ENCODE peak calls at places on chromosomes 7 and 10, in five cellular contexts. One of them, this sample, is unnamed.
A peak's percentile ranks its signal among the peaks of the same experiment; 100 is the strongest.

GRCh38 chr7:14698239-14698638 is 204.3 kb downstream of the DGKB start:
- DNase-seq in H7: no peak
- DNase-seq in PC-9: no peak
- DNase-seq in sigmoid colon: no peak
- DNase-seq in psoas muscle: no peak
- DNase-seq in this sample: no peak

GRCh38 chr7:112540839-112541577 is 60.2 kb downstream of the LSMEM1 start:
- DNase-seq in psoas muscle: no peak
- DNase-seq in PC-9: no peak
- DNase-seq in H7: no peak
- DNase-seq in sigmoid colon: no peak
- DNase-seq in this sample: no peak

GRCh38 chr7:35482231-35482630 is 212.7 kb downstream of the HERPUD2 start:
- DNase-seq in PC-9: no peak
- DNase-seq in H7: no peak
- DNase-seq in sigmoid colon: no peak
- DNase-seq in psoas muscle: no peak
- DNase-seq in this sample: no peak

GRCh38 chr10:104120903-104121484 is 977 bp upstream of the SFR1 start:
- DNase-seq in H7: peak; percentile 61
- DNase-seq in PC-9: peak; percentile 86
- DNase-seq in sigmoid colon: peak; percentile 97
- DNase-seq in psoas muscle: peak; percentile 90
- DNase-seq in this sample: peak; percentile 90

GRCh38 chr7:149884541-149884940 is 10.8 kb downstream of the ATP6V0E2 start:
- DNase-seq in psoas muscle: no peak
- DNase-seq in sigmoid colon: no peak
- DNase-seq in H7: no peak
- DNase-seq in PC-9: no peak
- DNase-seq in this sample: no peak

GRCh38 chr10:110643670-110644597 is at the start of gene RBM20:
- DNase-seq in sigmoid colon: peak; percentile 69
- DNase-seq in H7: peak; percentile 82
- DNase-seq in PC-9: no peak
- DNase-seq in psoas muscle: peak; percentile 62
- DNase-seq in this sample: peak; percentile 39

GRCh38 chr7:108454674-108455523 is 1.3 kb downstream of the NRCAM start:
- DNase-seq in sigmoid colon: no peak
- DNase-seq in PC-9: no peak
- DNase-seq in psoas muscle: no peak
- DNase-seq in H7: peak; percentile 80
- DNase-seq in this sample: peak; percentile 11

GRCh38 chr10:45181483-45181882 is 133.9 kb downstream of the OR13A1 start:
- DNase-seq in psoas muscle: peak; percentile 42
- DNase-seq in sigmoid colon: peak; percentile 73
- DNase-seq in PC-9: no peak
- DNase-seq in H7: no peak
- DNase-seq in this sample: peak; percentile 90

GRCh38 chr7:154390961-154391360 is 338.8 kb downstream of the DPP6 start:
- DNase-seq in sigmoid colon: no peak
- DNase-seq in PC-9: no peak
- DNase-seq in psoas muscle: no peak
- DNase-seq in H7: no peak
- DNase-seq in this sample: no peak

GRCh38 chr10:28975891-28976471 is 298.7 kb downstream of the BAMBI start:
- DNase-seq in H7: no peak
- DNase-seq in PC-9: no peak
- DNase-seq in psoas muscle: no peak
- DNase-seq in sigmoid colon: no peak
- DNase-seq in this sample: peak; percentile 53

GRCh38 chr10:8044331-8044907 is 10.1 kb upstream of the GATA3 start:
- DNase-seq in psoas muscle: no peak
- DNase-seq in PC-9: no peak
- DNase-seq in sigmoid colon: no peak
- DNase-seq in H7: peak; percentile 69
- DNase-seq in this sample: no peak

GRCh38 chr7:156105337-156106106 is 293.3 kb upstream of the SHH start:
- DNase-seq in sigmoid colon: no peak
- DNase-seq in psoas muscle: no peak
- DNase-seq in PC-9: no peak
- DNase-seq in H7: peak; percentile 56
- DNase-seq in this sample: no peak

GRCh38 chr10:101745074-101745690 is 30.7 kb downstream of the FGF8 start:
- DNase-seq in psoas muscle: no peak
- DNase-seq in PC-9: no peak
- DNase-seq in sigmoid colon: no peak
- DNase-seq in H7: no peak
- DNase-seq in this sample: no peak

GRCh38 chr10:60955321-60955720 is 11.3 kb upstream of the RHOBTB1 start:
- DNase-seq in PC-9: no peak
- DNase-seq in sigmoid colon: no peak
- DNase-seq in psoas muscle: no peak
- DNase-seq in H7: no peak
- DNase-seq in this sample: no peak

GRCh38 chr7:96189129-96189815 is 132.6 kb downstream of the SLC25A13 start:
- DNase-seq in psoas muscle: no peak
- DNase-seq in H7: no peak
- DNase-seq in PC-9: no peak
- DNase-seq in sigmoid colon: no peak
- DNase-seq in this sample: no peak

GRCh38 chr10:73083234-73083633 is 13.4 kb downstream of the P4HA1 start:
- DNase-seq in H7: no peak
- DNase-seq in psoas muscle: no peak
- DNase-seq in sigmoid colon: no peak
- DNase-seq in PC-9: no peak
- DNase-seq in this sample: no peak

GRCh38 chr7:105164751-105165150 is 150.7 kb downstream of the KMT2E start:
- DNase-seq in sigmoid colon: no peak
- DNase-seq in psoas muscle: no peak
- DNase-seq in H7: no peak
- DNase-seq in PC-9: no peak
- DNase-seq in this sample: no peak

GRCh38 chr7:3892167-3892566 is 591.1 kb downstream of the SDK1 start:
- DNase-seq in PC-9: no peak
- DNase-seq in psoas muscle: no peak
- DNase-seq in sigmoid colon: no peak
- DNase-seq in H7: no peak
- DNase-seq in this sample: no peak

GRCh38 chr7:117724898-117725297 is 148.3 kb downstream of the CTTNBP2 start:
- DNase-seq in PC-9: no peak
- DNase-seq in sigmoid colon: no peak
- DNase-seq in psoas muscle: no peak
- DNase-seq in H7: no peak
- DNase-seq in this sample: no peak

GRCh38 chr7:55127622-55128081 is 108.8 kb downstream of the EGFR start:
- DNase-seq in sigmoid colon: no peak
- DNase-seq in H7: no peak
- DNase-seq in psoas muscle: no peak
- DNase-seq in PC-9: no peak
- DNase-seq in this sample: no peak

GRCh38 chr7:46557295-46557711 is 636.2 kb upstream of the IGFBP3 start:
- DNase-seq in psoas muscle: no peak
- DNase-seq in H7: no peak
- DNase-seq in sigmoid colon: peak; percentile 84
- DNase-seq in PC-9: peak; percentile 55
- DNase-seq in this sample: no peak

GRCh38 chr10:74824184-74825032 is 2.0 kb upstream of the KAT6B start:
- DNase-seq in sigmoid colon: no peak
- DNase-seq in H7: peak; percentile 64
- DNase-seq in PC-9: no peak
- DNase-seq in psoas muscle: no peak
- DNase-seq in this sample: no peak

GRCh38 chr10:73967544-73967943 is 30.4 kb upstream of the VCL start:
- DNase-seq in psoas muscle: no peak
- DNase-seq in PC-9: no peak
- DNase-seq in sigmoid colon: no peak
- DNase-seq in H7: no peak
- DNase-seq in this sample: no peak

DNA sequence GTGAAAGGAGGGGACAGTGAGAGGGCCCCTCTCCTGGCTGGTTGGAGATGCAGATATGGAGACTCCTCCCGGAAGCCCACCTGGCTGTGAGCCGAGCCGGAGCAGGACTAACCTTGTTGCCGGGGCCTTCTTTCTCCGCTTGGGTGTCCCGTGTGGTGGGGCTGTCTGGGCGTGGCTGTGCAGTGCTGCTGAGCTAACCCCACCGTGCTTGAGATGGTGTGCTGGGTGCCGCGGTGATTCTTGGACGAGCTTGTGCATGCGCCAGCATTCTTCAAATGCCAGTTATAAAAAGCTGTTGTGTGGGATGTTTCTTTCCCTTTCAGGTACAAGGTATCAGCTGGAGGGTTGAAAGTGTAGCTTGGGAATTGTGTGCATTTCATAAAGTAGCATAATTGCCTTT is 48.8 kb downstream of the DAGLB start:
- DNase-seq in H7: no peak
- DNase-seq in sigmoid colon: no peak
- DNase-seq in PC-9: no peak
- DNase-seq in psoas muscle: no peak
- DNase-seq in this sample: no peak
- H3K36me3 ChIP-seq in H7: peaks cover 12% of the 10 kb centered on the region
- H3K36me3 ChIP-seq in sigmoid colon: peaks cover 5% of the 10 kb centered on the region
- H3K36me3 ChIP-seq in PC-9: peaks cover 36% of the 10 kb centered on the region
- H3K36me3 ChIP-seq in psoas muscle: peaks cover 43% of the 10 kb centered on the region
- H3K36me3 ChIP-seq in this sample: peaks cover 56% of the 10 kb centered on the region

GRCh38 chr7:44128721-44129582 is 5.6 kb upstream of the POLD2 start:
- DNase-seq in psoas muscle: no peak
- DNase-seq in H7: no peak
- DNase-seq in PC-9: no peak
- DNase-seq in sigmoid colon: no peak
- DNase-seq in this sample: no peak

GRCh38 chr7:44134943-44135628 is 6.0 kb downstream of the MYL7 start:
- DNase-seq in psoas muscle: no peak
- DNase-seq in sigmoid colon: no peak
- DNase-seq in PC-9: peak; percentile 53
- DNase-seq in H7: no peak
- DNase-seq in this sample: no peak

GRCh38 chr7:44131173-44132009 is 8.0 kb upstream of the POLD2 start:
- DNase-seq in sigmoid colon: no peak
- DNase-seq in PC-9: peak; percentile 73
- DNase-seq in H7: peak; percentile 76
- DNase-seq in psoas muscle: no peak
- DNase-seq in this sample: peak; percentile 55

GRCh38 chr7:44133295-44133694 is 7.8 kb downstream of the MYL7 start:
- DNase-seq in sigmoid colon: no peak
- DNase-seq in PC-9: no peak
- DNase-seq in H7: no peak
- DNase-seq in psoas muscle: no peak
- DNase-seq in this sample: no peak

DNA sequence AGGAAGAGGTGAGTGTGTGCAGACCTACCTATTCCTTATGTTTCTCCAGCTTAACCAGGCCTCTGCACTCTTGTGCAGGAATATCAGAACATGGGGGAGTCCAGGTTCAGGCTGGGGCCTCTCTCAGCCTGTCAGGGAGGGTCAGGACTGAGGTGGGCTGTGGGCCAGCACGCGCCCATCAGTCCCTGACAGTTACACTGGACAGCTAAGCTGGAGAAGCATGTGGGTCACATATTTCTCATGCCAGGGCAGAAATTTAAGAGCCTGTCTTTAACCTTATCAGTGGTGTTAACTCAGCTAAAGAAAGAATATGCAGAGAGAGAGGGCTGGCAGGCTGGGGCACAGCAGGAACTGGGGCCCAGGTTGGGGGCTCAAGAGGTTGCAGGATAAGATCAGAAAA is 8.7 kb upstream of the POLD2 start:
- DNase-seq in H7: no peak
- DNase-seq in psoas muscle: no peak
- DNase-seq in sigmoid colon: no peak
- DNase-seq in PC-9: no peak
- DNase-seq in this sample: no peak
- H3K36me3 ChIP-seq in H7: no peaks in the 10 kb centered on the region
- H3K36me3 ChIP-seq in psoas muscle: no peaks in the 10 kb centered on the region
- H3K36me3 ChIP-seq in sigmoid colon: no peaks in the 10 kb centered on the region
- H3K36me3 ChIP-seq in PC-9: no peaks in the 10 kb centered on the region
- H3K36me3 ChIP-seq in this sample: no peaks in the 10 kb centered on the region

GRCh38 chr10:3139135-3139910 is 33.3 kb downstream of the PITRM1 start:
- DNase-seq in psoas muscle: no peak
- DNase-seq in sigmoid colon: peak; percentile 35
- DNase-seq in PC-9: no peak
- DNase-seq in H7: no peak
- DNase-seq in this sample: no peak

GRCh38 chr10:3142146-3142875 is 30.3 kb downstream of the PITRM1 start:
- DNase-seq in H7: no peak
- DNase-seq in psoas muscle: no peak
- DNase-seq in sigmoid colon: peak; percentile 64
- DNase-seq in PC-9: no peak
- DNase-seq in this sample: no peak

GRCh38 chr10:3137958-3138726 is 34.4 kb downstream of the PITRM1 start:
- DNase-seq in PC-9: no peak
- DNase-seq in sigmoid colon: peak; percentile 63
- DNase-seq in H7: no peak
- DNase-seq in psoas muscle: no peak
- DNase-seq in this sample: no peak

GRCh38 chr10:3141361-3142005 is 31.1 kb downstream of the PITRM1 start:
- DNase-seq in H7: no peak
- DNase-seq in PC-9: no peak
- DNase-seq in sigmoid colon: peak; percentile 60
- DNase-seq in psoas muscle: no peak
- DNase-seq in this sample: no peak

GRCh38 chr10:3140280-3140679 is 32.3 kb downstream of the PITRM1 start:
- DNase-seq in psoas muscle: no peak
- DNase-seq in sigmoid colon: peak; percentile 59
- DNase-seq in H7: no peak
- DNase-seq in PC-9: no peak
- DNase-seq in this sample: no peak
- H3K36me3 ChIP-seq in psoas muscle: peaks cover 98% of the 10 kb centered on the region
- H3K36me3 ChIP-seq in sigmoid colon: peaks cover 55% of the 10 kb centered on the region
- H3K36me3 ChIP-seq in H7: peaks cover 29% of the 10 kb centered on the region
- H3K36me3 ChIP-seq in PC-9: no peaks in the 10 kb centered on the region
- H3K36me3 ChIP-seq in this sample: peaks cover 75% of the 10 kb centered on the region

GRCh38 chr10:59624951-59625350 is 84.7 kb downstream of the SLC16A9 start:
- DNase-seq in PC-9: no peak
- DNase-seq in psoas muscle: no peak
- DNase-seq in H7: no peak
- DNase-seq in sigmoid colon: no peak
- DNase-seq in this sample: no peak
- H3K36me3 ChIP-seq in PC-9: no peaks in the 10 kb centered on the region
- H3K36me3 ChIP-seq in psoas muscle: no peaks in the 10 kb centered on the region
- H3K36me3 ChIP-seq in H7: no peaks in the 10 kb centered on the region
- H3K36me3 ChIP-seq in sigmoid colon: no peaks in the 10 kb centered on the region
- H3K36me3 ChIP-seq in this sample: no peaks in the 10 kb centered on the region

GRCh38 chr7:45039106-45039505 is 39.1 kb downstream of the CCM2 start:
- DNase-seq in psoas muscle: no peak
- DNase-seq in H7: no peak
- DNase-seq in sigmoid colon: no peak
- DNase-seq in PC-9: no peak
- DNase-seq in this sample: no peak
- H3K36me3 ChIP-seq in psoas muscle: peaks cover 57% of the 10 kb centered on the region
- H3K36me3 ChIP-seq in H7: peaks cover 8% of the 10 kb centered on the region
- H3K36me3 ChIP-seq in sigmoid colon: no peaks in the 10 kb centered on the region
- H3K36me3 ChIP-seq in PC-9: no peaks in the 10 kb centered on the region
- H3K36me3 ChIP-seq in this sample: peaks cover 24% of the 10 kb centered on the region

GRCh38 chr10:86500846-86501245 is 20.7 kb downstream of the WAPL start:
- DNase-seq in H7: no peak
- DNase-seq in sigmoid colon: no peak
- DNase-seq in psoas muscle: no peak
- DNase-seq in PC-9: no peak
- DNase-seq in this sample: no peak
- H3K36me3 ChIP-seq in H7: peaks cover 7% of the 10 kb centered on the region
- H3K36me3 ChIP-seq in sigmoid colon: peaks cover 6% of the 10 kb centered on the region
- H3K36me3 ChIP-seq in psoas muscle: peaks cover 50% of the 10 kb centered on the region
- H3K36me3 ChIP-seq in PC-9: peaks cover 8% of the 10 kb centered on the region
- H3K36me3 ChIP-seq in this sample: peaks cover 48% of the 10 kb centered on the region